ENCODE peak calls at places on chromosomes 3 and 15, in seven cellular contexts. O, J, E, W, D, A and Q are unnamed samples.

GRCh38 chr3:99240700-99241099 is 339.2 kb upstream of the DCBLD2 start:
- DNase-seq in W (no peak), E (no peak), J (no peak), D (no peak), A (no peak), O (no peak), Q (no peak)

GRCh38 chr15:59794229-59794886 is 105.2 kb upstream of the BNIP2 start:
- DNase-seq in E (no peak), A (no peak), O (no peak), J (no peak), W (no peak), D (no peak), Q (no peak)

GRCh38 chr15:28896944-28897343 is 11.2 kb downstream of the APBA2 start:
- DNase-seq in J (no peak), O (no peak), D (no peak), W (peak), E (peak), A (no peak), Q (no peak)

GRCh38 chr3:38401563-38401962 is 52.1 kb upstream of the ACVR2B start:
- DNase-seq in W (no peak), E (no peak), J (no peak), A (no peak), O (no peak), D (no peak), Q (no peak)

GRCh38 chr3:57864853-57865252 is 108.7 kb downstream of the SLMAP start:
- DNase-seq in J (no peak), W (no peak), E (no peak), O (no peak), A (peak), D (no peak), Q (no peak)

GRCh38 chr15:48040166-48040817 is 80.5 kb upstream of the SLC24A5 start:
- DNase-seq in O (no peak), A (no peak), E (no peak), D (no peak), J (no peak), W (peak), Q (no peak)

GRCh38 chr3:72490688-72491430 is 357.4 kb downstream of the SHQ1 start:
- DNase-seq in D (no peak), W (no peak), O (no peak), J (no peak), A (no peak), E (no peak), Q (no peak)

GRCh38 chr3:138921316-138922292 is 25.3 kb downstream of the FOXL2 start:
- DNase-seq in D (peak), E (no peak), W (peak), A (peak), J (no peak), O (no peak), Q (no peak)

GRCh38 chr3:126269360-126269759 is 87.8 kb downstream of the KLF15 start:
- DNase-seq in O (no peak), J (no peak), A (no peak), W (no peak), D (no peak), E (no peak), Q (no peak)

GRCh38 chr3:72082776-72083477 is 298.0 kb upstream of the PROK2 start:
- DNase-seq in O (no peak), A (no peak), J (no peak), W (no peak), D (no peak), E (no peak), Q (no peak)

GRCh38 chr3:31106204-31106603 is 211.7 kb upstream of the GADL1 start:
- DNase-seq in O (no peak), J (no peak), D (peak), A (no peak), E (peak), W (no peak), Q (no peak)

GRCh38 chr15:35206060-35206675 is 121.1 kb upstream of the NANOGP8 start:
- DNase-seq in D (no peak), O (no peak), E (no peak), A (peak), J (no peak), W (no peak), Q (no peak)

GRCh38 chr15:65305144-65305758 is 774 bp downstream of the RNU5B-1 start:
- DNase-seq in A (no peak), J (peak), O (no peak), D (peak), E (no peak), W (no peak), Q (no peak)

GRCh38 chr15:66153549-66154415 is 99.8 kb downstream of the MEGF11 start:
- DNase-seq in W (no peak), D (no peak), A (no peak), O (no peak), E (no peak), J (no peak), Q (no peak)

GRCh38 chr3:101936419-101937331 is 87.4 kb downstream of the NFKBIZ start:
- DNase-seq in W (peak), O (no peak), J (peak), E (peak), D (no peak), A (peak), Q (no peak)

GRCh38 chr3:24128195-24129005 is 183.3 kb downstream of the NR1D2 start:
- DNase-seq in O (no peak), E (peak), D (no peak), J (no peak), A (no peak), W (peak), Q (no peak)